ENCODE peak calls at places on chromosomes 1 and 21, in eight cellular contexts. N, T, B, U, Y, V, L and S are unnamed samples.

GRCh38 chr1:36225298-36225899 is 1.2 kb downstream of the THRAP3 start:
- DNase-seq in N (no peak), T (peak; percentile 14), B (no peak), U (no peak), Y (no peak), V (no peak), L (no peak), S (no peak)

GRCh38 chr21:25639167-25639921 is at the start of gene JAM2:
- DNase-seq in N (no peak), T (no peak), B (peak; percentile 64), U (no peak), Y (peak; percentile 40), V (peak; percentile 20), L (peak; percentile 52), S (peak; percentile 59)

GRCh38 chr1:215777370-215777925 is 210.3 kb downstream of the KCTD3 start:
- DNase-seq in N (no peak), T (no peak), B (no peak), U (no peak), Y (no peak), V (no peak), L (no peak), S (no peak)

GRCh38 chr1:42173155-42173933 is 8.8 kb upstream of the GUCA2A start:
- DNase-seq in N (no peak), T (peak; percentile 58), B (peak; percentile 78), U (peak; percentile 47), Y (peak; percentile 48), V (peak; percentile 66), L (peak; percentile 52), S (peak; percentile 60)

GRCh38 chr1:61082336-61083013 is at the start of gene NFIA:
- DNase-seq in N (peak; percentile 55), T (peak; percentile 87), B (peak; percentile 81), U (peak; percentile 79), Y (peak; percentile 26), V (peak; percentile 70), L (peak; percentile 40), S (peak; percentile 61)

GRCh38 chr1:98661544-98662353 is at the start of gene SNX7:
- DNase-seq in N (peak; percentile 67), T (peak; percentile 94), B (peak; percentile 86), U (peak; percentile 47), Y (peak; percentile 6), V (peak; percentile 89), L (no peak), S (peak; percentile 87)

GRCh38 chr1:212518188-212518951 is 85.7 kb downstream of the NENF start:
- DNase-seq in N (peak; percentile 43), T (peak; percentile 97), B (peak; percentile 56), U (peak; percentile 61), Y (no peak), V (peak; percentile 79), L (no peak), S (peak; percentile 85)

GRCh38 chr1:213183036-213183672 is 132.1 kb downstream of the RPS6KC1 start:
- DNase-seq in N (no peak), T (no peak), B (no peak), U (no peak), Y (no peak), V (no peak), L (no peak), S (no peak)

GRCh38 chr1:1922782-1923680 is 4.0 kb upstream of the TMEM52 start:
- DNase-seq in N (no peak), T (peak; percentile 88), B (no peak), U (no peak), Y (no peak), V (peak; percentile 25), L (no peak), S (no peak)

GRCh38 chr1:19315378-19316206 is 3.5 kb downstream of the SLC66A1 start:
- DNase-seq in N (no peak), T (no peak), B (no peak), U (no peak), Y (no peak), V (no peak), L (no peak), S (no peak)

GRCh38 chr1:168906367-168906766 is 177.4 kb upstream of the DPT start:
- DNase-seq in N (no peak), T (no peak), B (no peak), U (no peak), Y (no peak), V (no peak), L (no peak), S (no peak)

GRCh38 chr1:86846166-86846647 is 67.7 kb downstream of the SELENOF start:
- DNase-seq in N (peak; percentile 84), T (no peak), B (no peak), U (no peak), Y (no peak), V (no peak), L (no peak), S (no peak)

GRCh38 chr1:39898648-39899603 is 2.8 kb downstream of the MYCL start:
- DNase-seq in N (peak; percentile 58), T (peak; percentile 80), B (no peak), U (no peak), Y (no peak), V (peak; percentile 87), L (no peak), S (no peak)

GRCh38 chr1:167077128-167077867 is 12.9 kb downstream of the GPA33 start:
- DNase-seq in N (no peak), T (peak; percentile 74), B (no peak), U (no peak), Y (no peak), V (no peak), L (no peak), S (no peak)

GRCh38 chr1:76901158-76901767 is 34.0 kb downstream of the ST6GALNAC5 start:
- DNase-seq in N (no peak), T (peak; percentile 12), B (no peak), U (no peak), Y (peak; percentile 7), V (no peak), L (no peak), S (peak; percentile 5)

GRCh38 chr1:162892916-162893714 is 32.1 kb upstream of the CCDC190 start:
- DNase-seq in N (no peak), T (no peak), B (no peak), U (no peak), Y (no peak), V (no peak), L (no peak), S (no peak)

DNA sequence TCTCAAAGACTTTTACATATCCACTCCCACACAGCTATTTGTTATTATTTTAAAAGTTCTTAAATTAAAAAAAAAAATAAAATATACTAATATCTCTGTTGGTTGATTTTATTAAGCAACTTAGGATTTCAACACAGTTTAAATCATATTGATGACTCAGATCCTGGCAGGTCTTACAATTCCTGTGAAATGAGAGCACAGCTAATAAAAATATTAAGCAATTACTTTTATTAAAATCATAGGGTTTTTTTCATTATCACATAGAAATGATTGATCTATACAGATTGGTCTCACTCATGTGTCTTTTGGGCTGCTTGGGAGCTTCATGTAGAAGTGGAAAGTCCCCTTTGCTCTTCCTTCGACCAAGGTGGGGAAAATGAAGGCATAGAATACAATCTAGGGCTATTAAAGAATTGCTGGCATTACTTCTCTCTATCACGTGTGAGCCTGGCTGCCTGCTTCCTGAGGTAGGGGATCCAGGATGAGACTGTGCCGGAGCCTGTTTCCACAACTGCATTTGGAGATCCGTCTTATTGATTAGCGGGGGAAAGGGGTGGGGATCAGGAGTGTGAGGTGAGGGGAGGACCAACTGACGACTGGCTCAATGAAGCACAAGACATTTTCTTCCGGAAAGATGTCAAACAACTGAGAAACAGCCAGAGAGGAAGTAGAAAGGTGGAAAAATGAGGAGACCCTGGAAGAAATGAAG is 858.0 kb downstream of the USP25 start:
- DNase-seq in N (peak; percentile 75), T (no peak), B (no peak), U (peak; percentile 16), Y (no peak), V (peak; percentile 23), L (no peak), S (no peak)
- H3K4me3 ChIP-seq in N (peak overlapping the region; percentile 49), T (no peak overlapping the region), B (peak overlapping the region; percentile 64), U (peak overlapping the region; percentile 49), Y (no peak overlapping the region), V (no peak overlapping the region), L (no peak overlapping the region), S (peak overlapping the region; percentile 34)

DNA sequence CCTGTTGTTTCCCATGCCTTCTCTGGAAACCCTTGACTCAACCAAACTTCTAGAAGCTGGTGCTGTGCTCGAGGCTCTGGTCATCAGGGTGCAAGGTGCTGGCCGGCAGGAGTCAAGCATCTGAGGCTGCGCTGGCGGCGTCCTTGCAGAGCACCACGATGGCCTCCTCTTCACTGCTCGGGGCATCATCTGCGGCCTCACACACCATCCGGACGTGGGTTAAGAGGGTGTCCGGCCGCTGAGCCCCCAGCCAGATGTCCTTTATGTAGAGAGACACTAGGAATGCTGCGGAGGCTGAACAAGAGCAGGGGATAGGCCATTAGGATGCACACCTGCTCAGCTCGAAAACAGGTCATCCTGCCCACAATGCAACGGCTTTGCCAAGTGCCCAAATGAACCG is 16.2 kb downstream of the MRAP start:
- DNase-seq in N (no peak), T (no peak), B (no peak), U (no peak), Y (no peak), V (no peak), L (no peak), S (no peak)
- H3K36me3 ChIP-seq in N (no peaks in the 10 kb centered on the region), T (peaks cover 8% of the 10 kb centered on the region), B (peaks cover 88% of the 10 kb centered on the region), U (peaks cover 61% of the 10 kb centered on the region), Y (peaks cover 48% of the 10 kb centered on the region), V (peaks cover 42% of the 10 kb centered on the region), L (peaks cover 50% of the 10 kb centered on the region), S (peaks cover 44% of the 10 kb centered on the region)

DNA sequence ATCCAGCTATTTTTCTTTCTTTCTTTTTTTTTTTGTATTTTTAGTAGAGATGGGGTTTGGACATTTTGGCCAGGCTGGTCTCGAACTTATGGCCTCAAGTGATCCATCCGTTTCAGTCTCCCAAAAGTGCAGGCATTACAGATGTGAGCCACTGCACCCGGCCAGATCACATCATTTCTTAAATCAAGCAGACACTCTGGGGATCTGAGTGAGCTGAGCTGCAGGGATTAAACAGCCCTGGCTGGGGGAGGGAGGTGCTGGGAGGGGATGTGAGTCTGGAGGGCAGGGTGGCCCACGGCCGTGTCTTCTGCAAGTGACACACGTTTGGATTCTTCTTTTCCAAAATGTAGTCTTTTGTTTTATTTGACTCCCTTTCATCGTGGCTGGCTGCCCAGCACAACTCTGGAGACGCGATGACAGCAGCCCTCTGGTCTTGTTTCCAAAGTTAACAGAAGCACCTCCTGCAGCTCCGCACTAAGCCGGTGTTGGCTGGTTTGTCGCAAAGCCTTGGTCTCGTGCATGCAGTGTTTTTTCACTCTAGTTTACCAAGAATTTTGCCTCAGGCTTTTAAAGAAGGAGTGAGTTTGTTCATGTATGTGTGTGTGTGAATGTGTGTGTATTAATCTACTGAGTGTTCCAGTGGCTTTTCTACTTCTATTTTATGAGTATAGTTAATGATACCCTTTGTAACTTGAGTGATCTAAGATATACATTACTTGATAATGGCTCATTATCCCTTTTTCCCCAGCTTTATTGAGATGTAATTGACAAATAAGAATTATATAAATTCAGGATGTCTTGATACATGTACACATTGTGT is 2.8 kb upstream of the KRTAP10-5 start:
- DNase-seq in N (no peak), T (no peak), B (no peak), U (no peak), Y (no peak), V (no peak), L (no peak), S (no peak)
- H3K4me3 ChIP-seq in N (no peak overlapping the region), T (no peak overlapping the region), B (no peak overlapping the region), U (no peak overlapping the region), Y (no peak overlapping the region), V (no peak overlapping the region), L (no peak overlapping the region), S (no peak overlapping the region)

DNA sequence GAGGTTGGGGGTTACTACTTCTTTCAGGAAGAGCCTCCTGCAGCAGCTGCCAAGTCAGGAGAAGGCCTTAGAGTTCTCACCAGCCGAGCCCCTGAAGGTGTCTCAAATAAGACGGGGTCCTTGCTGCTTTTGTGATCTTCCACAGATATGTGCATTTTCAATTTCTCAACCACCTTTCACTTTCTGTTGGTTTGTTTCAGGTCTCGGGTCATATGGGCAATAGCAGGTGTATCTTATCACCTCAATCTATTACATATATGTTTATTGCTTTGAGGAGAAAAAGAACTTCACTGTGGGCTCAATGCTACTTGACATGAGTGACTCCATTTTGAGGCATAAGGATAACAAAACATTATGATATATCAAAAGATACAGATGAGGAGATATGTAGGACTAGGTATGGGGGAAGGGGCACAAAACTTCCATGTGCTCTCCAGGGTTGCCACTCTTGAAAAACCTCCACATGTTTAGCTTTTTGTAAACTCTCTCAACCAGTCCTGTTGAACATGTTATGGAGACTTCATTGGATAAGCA is 1171.4 kb upstream of the ADGRL2 start:
- DNase-seq in N (no peak), T (no peak), B (no peak), U (no peak), Y (no peak), V (no peak), L (no peak), S (no peak)
- H3K36me3 ChIP-seq in N (no peaks in the 10 kb centered on the region), T (no peaks in the 10 kb centered on the region), B (no peaks in the 10 kb centered on the region), U (no peaks in the 10 kb centered on the region), Y (no peaks in the 10 kb centered on the region), V (no peaks in the 10 kb centered on the region), L (no peaks in the 10 kb centered on the region), S (no peaks in the 10 kb centered on the region)